ENCODE peak calls at places on chromosomes 5 and 9, in nine cellular contexts. One of them, this sample, is unnamed.

GRCh38 chr5:143235423-143235822 is 168.1 kb downstream of the NR3C1 start:
- DNase-seq in left lung: no peak
- DNase-seq in heart left ventricle: no peak
- DNase-seq in A549: no peak
- DNase-seq in IMR-90: peak
- DNase-seq in astrocyte of the spinal cord: peak
- DNase-seq in cardiac muscle cell: no peak
- DNase-seq in AG04449: peak
- DNase-seq in HL-60: no peak
- DNase-seq in this sample: peak

GRCh38 chr5:153562189-153562588 is 71.7 kb downstream of the GRIA1 start:
- DNase-seq in left lung: no peak
- DNase-seq in heart left ventricle: no peak
- DNase-seq in A549: no peak
- DNase-seq in IMR-90: peak
- DNase-seq in astrocyte of the spinal cord: no peak
- DNase-seq in cardiac muscle cell: no peak
- DNase-seq in AG04449: peak
- DNase-seq in HL-60: no peak
- DNase-seq in this sample: peak

GRCh38 chr5:143229896-143230675 is 173.4 kb downstream of the NR3C1 start:
- DNase-seq in left lung: no peak
- DNase-seq in heart left ventricle: no peak
- DNase-seq in A549: no peak
- DNase-seq in IMR-90: no peak
- DNase-seq in astrocyte of the spinal cord: no peak
- DNase-seq in cardiac muscle cell: no peak
- DNase-seq in AG04449: no peak
- DNase-seq in HL-60: no peak
- DNase-seq in this sample: no peak

GRCh38 chr5:181028032-181028819 is 11.8 kb upstream of the BTNL9 start:
- DNase-seq in left lung: peak
- DNase-seq in heart left ventricle: no peak
- DNase-seq in A549: peak
- DNase-seq in IMR-90: no peak
- DNase-seq in astrocyte of the spinal cord: no peak
- DNase-seq in cardiac muscle cell: no peak
- DNase-seq in AG04449: no peak
- DNase-seq in HL-60: no peak
- DNase-seq in this sample: no peak

GRCh38 chr5:129899454-129899853 is 4.8 kb upstream of the CHSY3 start:
- DNase-seq in left lung: no peak
- DNase-seq in heart left ventricle: no peak
- DNase-seq in A549: peak
- DNase-seq in IMR-90: peak
- DNase-seq in astrocyte of the spinal cord: peak
- DNase-seq in cardiac muscle cell: no peak
- DNase-seq in AG04449: no peak
- DNase-seq in HL-60: no peak
- DNase-seq in this sample: peak

GRCh38 chr9:32571969-32572899 is 725 bp downstream of the NDUFB6 start:
- DNase-seq in left lung: no peak
- DNase-seq in heart left ventricle: peak
- DNase-seq in A549: peak
- DNase-seq in IMR-90: peak
- DNase-seq in astrocyte of the spinal cord: peak
- DNase-seq in cardiac muscle cell: peak
- DNase-seq in AG04449: no peak
- DNase-seq in HL-60: peak
- DNase-seq in this sample: peak

GRCh38 chr5:72786676-72787075 is 29.8 kb upstream of the TNPO1 start:
- DNase-seq in left lung: no peak
- DNase-seq in heart left ventricle: no peak
- DNase-seq in A549: no peak
- DNase-seq in IMR-90: no peak
- DNase-seq in astrocyte of the spinal cord: no peak
- DNase-seq in cardiac muscle cell: no peak
- DNase-seq in AG04449: no peak
- DNase-seq in HL-60: no peak
- DNase-seq in this sample: no peak

GRCh38 chr5:119302449-119302848 is 53.4 kb upstream of the TNFAIP8 start:
- DNase-seq in left lung: no peak
- DNase-seq in heart left ventricle: no peak
- DNase-seq in A549: no peak
- DNase-seq in IMR-90: no peak
- DNase-seq in astrocyte of the spinal cord: no peak
- DNase-seq in cardiac muscle cell: no peak
- DNase-seq in AG04449: no peak
- DNase-seq in HL-60: no peak
- DNase-seq in this sample: no peak

GRCh38 chr9:87080512-87081225 is 133.4 kb upstream of the GAS1 start:
- DNase-seq in left lung: no peak
- DNase-seq in heart left ventricle: no peak
- DNase-seq in A549: peak
- DNase-seq in IMR-90: no peak
- DNase-seq in astrocyte of the spinal cord: peak
- DNase-seq in cardiac muscle cell: peak
- DNase-seq in AG04449: no peak
- DNase-seq in HL-60: no peak
- DNase-seq in this sample: peak

GRCh38 chr9:7146582-7146981 is 388.8 kb downstream of the KDM4C start:
- DNase-seq in left lung: no peak
- DNase-seq in heart left ventricle: no peak
- DNase-seq in A549: no peak
- DNase-seq in IMR-90: no peak
- DNase-seq in astrocyte of the spinal cord: no peak
- DNase-seq in cardiac muscle cell: no peak
- DNase-seq in AG04449: no peak
- DNase-seq in HL-60: no peak
- DNase-seq in this sample: no peak

GRCh38 chr5:68424799-68425537 is 209.4 kb downstream of the PIK3R1 start:
- DNase-seq in left lung: no peak
- DNase-seq in heart left ventricle: no peak
- DNase-seq in A549: no peak
- DNase-seq in IMR-90: peak
- DNase-seq in astrocyte of the spinal cord: peak
- DNase-seq in cardiac muscle cell: no peak
- DNase-seq in AG04449: no peak
- DNase-seq in HL-60: peak
- DNase-seq in this sample: peak

GRCh38 chr9:129208191-129209091 is 30.4 kb upstream of the IER5L start:
- DNase-seq in left lung: peak
- DNase-seq in heart left ventricle: no peak
- DNase-seq in A549: no peak
- DNase-seq in IMR-90: no peak
- DNase-seq in astrocyte of the spinal cord: no peak
- DNase-seq in cardiac muscle cell: peak
- DNase-seq in AG04449: no peak
- DNase-seq in HL-60: no peak
- DNase-seq in this sample: no peak

GRCh38 chr5:173333900-173334685 is 5.9 kb upstream of the STC2 start:
- DNase-seq in left lung: no peak
- DNase-seq in heart left ventricle: no peak
- DNase-seq in A549: no peak
- DNase-seq in IMR-90: peak
- DNase-seq in astrocyte of the spinal cord: peak
- DNase-seq in cardiac muscle cell: no peak
- DNase-seq in AG04449: no peak
- DNase-seq in HL-60: no peak
- DNase-seq in this sample: peak

GRCh38 chr5:14063117-14063516 is 80.0 kb upstream of the TRIO start:
- DNase-seq in left lung: no peak
- DNase-seq in heart left ventricle: no peak
- DNase-seq in A549: no peak
- DNase-seq in IMR-90: peak
- DNase-seq in astrocyte of the spinal cord: peak
- DNase-seq in cardiac muscle cell: no peak
- DNase-seq in AG04449: no peak
- DNase-seq in HL-60: no peak
- DNase-seq in this sample: peak

DNA sequence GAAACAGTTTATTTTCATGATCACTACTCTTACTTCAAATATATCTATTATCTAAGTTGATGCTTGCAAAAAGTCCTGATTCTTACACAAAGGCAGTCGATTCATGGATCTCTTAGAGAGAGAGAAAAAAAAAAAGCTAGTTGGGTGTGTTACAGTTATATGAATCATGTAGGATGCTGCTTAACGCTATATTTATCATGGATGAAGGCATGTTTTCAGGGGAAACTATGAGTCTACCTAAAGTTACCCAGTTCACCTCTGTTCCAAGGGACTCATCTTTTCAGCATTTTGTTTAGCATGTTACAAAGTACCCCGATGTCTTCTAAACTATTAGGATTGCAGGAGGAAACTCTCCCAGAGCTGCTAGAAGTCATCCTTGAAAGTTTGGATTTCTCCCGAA is 13.5 kb downstream of the TMC1 start:
- DNase-seq in left lung: no peak
- DNase-seq in heart left ventricle: no peak
- DNase-seq in A549: no peak
- DNase-seq in IMR-90: peak
- DNase-seq in astrocyte of the spinal cord: no peak
- DNase-seq in cardiac muscle cell: no peak
- DNase-seq in AG04449: no peak
- DNase-seq in HL-60: no peak
- DNase-seq in this sample: no peak
- H3K4me3 ChIP-seq in left lung: no peak
- H3K4me3 ChIP-seq in heart left ventricle: no peak
- H3K4me3 ChIP-seq in A549: no peak
- H3K4me3 ChIP-seq in IMR-90: no peak
- H3K4me3 ChIP-seq in astrocyte of the spinal cord: no peak
- H3K4me3 ChIP-seq in cardiac muscle cell: no peak
- H3K4me3 ChIP-seq in AG04449: no peak
- H3K4me3 ChIP-seq in HL-60: no peak
- H3K4me3 ChIP-seq in this sample: no peak

GRCh38 chr5:170479484-170479883 is 24.3 kb upstream of the KCNIP1 start:
- DNase-seq in left lung: no peak
- DNase-seq in heart left ventricle: no peak
- DNase-seq in A549: peak
- DNase-seq in IMR-90: peak
- DNase-seq in astrocyte of the spinal cord: no peak
- DNase-seq in cardiac muscle cell: no peak
- DNase-seq in AG04449: no peak
- DNase-seq in HL-60: no peak
- DNase-seq in this sample: peak
- TF ChIP-seq CTCF in left lung: no peak
- TF ChIP-seq CTCF in heart left ventricle: no peak
- TF ChIP-seq CTCF in A549: peak
- TF ChIP-seq CTCF in IMR-90: no peak
- TF ChIP-seq CTCF in astrocyte of the spinal cord: no peak
- TF ChIP-seq CTCF in cardiac muscle cell: no peak
- TF ChIP-seq CTCF in AG04449: no peak
- TF ChIP-seq CTCF in HL-60: no peak
- TF ChIP-seq CTCF in this sample: no peak

GRCh38 chr9:90974643-90975245 is 173.1 kb downstream of the SYK start:
- DNase-seq in left lung: no peak
- DNase-seq in heart left ventricle: no peak
- DNase-seq in A549: no peak
- DNase-seq in IMR-90: no peak
- DNase-seq in astrocyte of the spinal cord: no peak
- DNase-seq in cardiac muscle cell: no peak
- DNase-seq in AG04449: no peak
- DNase-seq in HL-60: peak
- DNase-seq in this sample: no peak
- H3K4me3 ChIP-seq in left lung: no peak
- H3K4me3 ChIP-seq in heart left ventricle: no peak
- H3K4me3 ChIP-seq in A549: no peak
- H3K4me3 ChIP-seq in IMR-90: no peak
- H3K4me3 ChIP-seq in astrocyte of the spinal cord: no peak
- H3K4me3 ChIP-seq in cardiac muscle cell: no peak
- H3K4me3 ChIP-seq in AG04449: no peak
- H3K4me3 ChIP-seq in HL-60: no peak
- H3K4me3 ChIP-seq in this sample: no peak

DNA sequence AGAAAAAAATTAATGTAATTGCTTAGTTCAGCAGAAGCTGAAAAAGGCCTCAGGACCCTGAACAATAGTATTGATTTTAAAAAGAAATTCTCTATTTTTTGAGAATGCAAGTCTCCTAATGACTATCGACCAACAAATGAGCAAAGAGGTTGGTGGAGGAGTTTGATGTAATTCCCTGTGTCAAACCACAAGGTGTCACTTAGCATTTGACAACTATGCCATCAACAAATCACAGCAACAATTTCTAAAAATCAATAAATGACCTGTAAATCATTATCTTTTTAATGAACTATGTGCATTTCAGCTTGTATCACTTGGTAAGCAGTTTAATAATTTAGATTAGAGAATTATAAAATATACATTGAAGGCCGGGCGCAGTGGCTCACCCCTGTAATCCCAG is 133.7 kb downstream of the PRELID2 start:
- DNase-seq in left lung: no peak
- DNase-seq in heart left ventricle: no peak
- DNase-seq in A549: peak
- DNase-seq in IMR-90: no peak
- DNase-seq in astrocyte of the spinal cord: no peak
- DNase-seq in cardiac muscle cell: no peak
- DNase-seq in AG04449: no peak
- DNase-seq in HL-60: no peak
- DNase-seq in this sample: peak
- TF ChIP-seq CTCF in left lung: no peak
- TF ChIP-seq CTCF in heart left ventricle: no peak
- TF ChIP-seq CTCF in A549: no peak
- TF ChIP-seq CTCF in IMR-90: no peak
- TF ChIP-seq CTCF in astrocyte of the spinal cord: no peak
- TF ChIP-seq CTCF in cardiac muscle cell: no peak
- TF ChIP-seq CTCF in AG04449: no peak
- TF ChIP-seq CTCF in HL-60: no peak
- TF ChIP-seq CTCF in this sample: no peak

GRCh38 chr9:12703996-12704395 is 10.8 kb downstream of the TYRP1 start:
- DNase-seq in left lung: no peak
- DNase-seq in heart left ventricle: no peak
- DNase-seq in A549: no peak
- DNase-seq in IMR-90: peak
- DNase-seq in astrocyte of the spinal cord: no peak
- DNase-seq in cardiac muscle cell: no peak
- DNase-seq in AG04449: no peak
- DNase-seq in HL-60: no peak
- DNase-seq in this sample: no peak
- H3K4me3 ChIP-seq in left lung: no peak
- H3K4me3 ChIP-seq in heart left ventricle: no peak
- H3K4me3 ChIP-seq in A549: no peak
- H3K4me3 ChIP-seq in IMR-90: no peak
- H3K4me3 ChIP-seq in astrocyte of the spinal cord: no peak
- H3K4me3 ChIP-seq in cardiac muscle cell: no peak
- H3K4me3 ChIP-seq in AG04449: no peak
- H3K4me3 ChIP-seq in HL-60: no peak
- H3K4me3 ChIP-seq in this sample: no peak